ENCODE peak calls at places on chromosomes 5 and 9, in four cellular contexts. T, Z, K and J are unnamed samples.

GRCh38 chr5:154367101-154367500 is 78.7 kb upstream of the SAP30L start:
- DNase-seq in T (no peak), Z (no peak), K (no peak), J (peak)

GRCh38 chr5:136729901-136730355 is 364.6 kb upstream of the TRPC7 start:
- DNase-seq in T (no peak), Z (peak), K (no peak), J (no peak)

GRCh38 chr9:89435315-89435823 is 62.5 kb downstream of the SEMA4D start:
- DNase-seq in T (no peak), Z (no peak), K (no peak), J (no peak)

GRCh38 chr5:65546141-65546540 is 16.8 kb downstream of the CENPK start:
- DNase-seq in T (no peak), Z (no peak), K (no peak), J (no peak)

GRCh38 chr9:131398204-131398603 is 4.3 kb downstream of the PRRC2B start:
- DNase-seq in T (peak), Z (peak), K (peak), J (peak)

GRCh38 chr9:121279841-121280388 is 12.0 kb downstream of the GSN start:
- DNase-seq in T (no peak), Z (no peak), K (no peak), J (no peak)

GRCh38 chr5:149667084-149667826 is 62.9 kb upstream of the PPARGC1B start:
- DNase-seq in T (peak), Z (peak), K (peak), J (no peak)

GRCh38 chr5:142958933-142959682 is 188.9 kb downstream of the ARHGAP26 start:
- DNase-seq in T (no peak), Z (no peak), K (no peak), J (no peak)

GRCh38 chr9:108671794-108672193 is 184.0 kb downstream of the ACTL7B start:
- DNase-seq in T (no peak), Z (no peak), K (no peak), J (no peak)

GRCh38 chr5:148912714-148913398 is 86.4 kb downstream of the ADRB2 start:
- DNase-seq in T (no peak), Z (no peak), K (no peak), J (no peak)

GRCh38 chr5:143126121-143127019 is 277.1 kb downstream of the NR3C1 start:
- DNase-seq in T (no peak), Z (no peak), K (peak), J (no peak)

GRCh38 chr5:172505403-172505759 is 51.1 kb upstream of the SH3PXD2B start:
- DNase-seq in T (no peak), Z (no peak), K (no peak), J (no peak)

GRCh38 chr9:130235558-130236435 is 29.8 kb upstream of the HMCN2 start:
- DNase-seq in T (peak), Z (peak), K (no peak), J (peak)

GRCh38 chr5:1088726-1089125 is 23.1 kb downstream of the SLC12A7 start:
- DNase-seq in T (no peak), Z (no peak), K (no peak), J (no peak)

GRCh38 chr5:43602818-43603534 is at the start of gene NNT:
- DNase-seq in T (peak), Z (peak), K (no peak), J (peak)

GRCh38 chr5:141618030-141618803 is 583 bp downstream of the DIAPH1 start:
- DNase-seq in T (peak), Z (peak), K (no peak), J (no peak)

GRCh38 chr9:17509698-17510097 is 69.2 kb upstream of the SH3GL2 start:
- DNase-seq in T (no peak), Z (no peak), K (no peak), J (no peak)

GRCh38 chr5:142645456-142645855 is 40.4 kb downstream of the FGF1 start:
- DNase-seq in T (no peak), Z (no peak), K (no peak), J (no peak)

GRCh38 chr5:163649522-163649921 is 144.1 kb downstream of the MAT2B start:
- DNase-seq in T (no peak), Z (no peak), K (no peak), J (no peak)

GRCh38 chr5:150227606-150228273 is 37.9 kb downstream of the SLC6A7 start:
- DNase-seq in T (no peak), Z (no peak), K (no peak), J (no peak)

GRCh38 chr5:124199902-124200301 is 546.5 kb downstream of the ZNF608 start:
- DNase-seq in T (no peak), Z (no peak), K (no peak), J (no peak)

GRCh38 chr5:464843-465590 is 22.0 kb downstream of the EXOC3 start:
- DNase-seq in T (no peak), Z (no peak), K (no peak), J (no peak)

GRCh38 chr5:137506296-137506695 is 7.2 kb upstream of the SPOCK1 start:
- DNase-seq in T (no peak), Z (no peak), K (no peak), J (no peak)

GRCh38 chr5:1343931-1344901 is 683 bp downstream of the CLPTM1L start:
- DNase-seq in T (no peak), Z (peak), K (no peak), J (no peak)

GRCh38 chr9:116661037-116661954 is 25.8 kb upstream of the TRIM32 start:
- DNase-seq in T (peak), Z (peak), K (peak), J (peak)

GRCh38 chr9:122158202-122158601 is 1.4 kb downstream of the NDUFA8 start:
- DNase-seq in T (peak), Z (peak), K (no peak), J (peak)

GRCh38 chr5:160894-161540 is 30.3 kb upstream of the LRRC14B start:
- DNase-seq in T (no peak), Z (no peak), K (no peak), J (no peak)

GRCh38 chr5:154189256-154189818 is 1.2 kb upstream of the GALNT10 start:
- DNase-seq in T (no peak), Z (no peak), K (no peak), J (no peak)

GRCh38 chr9:134007150-134007549 is 15.0 kb upstream of the VAV2 start:
- DNase-seq in T (no peak), Z (no peak), K (no peak), J (no peak)

GRCh38 chr9:34403554-34404380 is 27.1 kb upstream of the MYORG start:
- DNase-seq in T (peak), Z (peak), K (no peak), J (no peak)

GRCh38 chr5:104370523-104370922 is 807.9 kb upstream of the NUDT12 start:
- DNase-seq in T (no peak), Z (no peak), K (no peak), J (no peak)

GRCh38 chr9:3088166-3088702 is 244.3 kb upstream of the PUM3 start:
- DNase-seq in T (no peak), Z (no peak), K (no peak), J (no peak)

GRCh38 chr5:99025298-99026045 is 96.7 kb upstream of the CHD1 start:
- DNase-seq in T (no peak), Z (no peak), K (no peak), J (no peak)

GRCh38 chr9:110213413-110214044 is 5.6 kb upstream of the C9orf152 start:
- DNase-seq in T (no peak), Z (no peak), K (no peak), J (no peak)
- TF ChIP-seq POLR2AphosphoS5 in T (no peak), Z (no peak), K (no peak), J (no peak)

GRCh38 chr9:35687306-35687705 is 2.4 kb downstream of the TPM2 start:
- DNase-seq in T (no peak), Z (no peak), K (no peak), J (no peak)

GRCh38 chr9:35684921-35685320 is 4.8 kb downstream of the TPM2 start:
- DNase-seq in T (no peak), Z (no peak), K (no peak), J (no peak)

GRCh38 chr9:35686222-35687203 is 3.2 kb downstream of the TPM2 start:
- DNase-seq in T (no peak), Z (no peak), K (no peak), J (no peak)

GRCh38 chr9:35683323-35683722 is 6.4 kb downstream of the TPM2 start:
- DNase-seq in T (no peak), Z (no peak), K (no peak), J (no peak)

DNA sequence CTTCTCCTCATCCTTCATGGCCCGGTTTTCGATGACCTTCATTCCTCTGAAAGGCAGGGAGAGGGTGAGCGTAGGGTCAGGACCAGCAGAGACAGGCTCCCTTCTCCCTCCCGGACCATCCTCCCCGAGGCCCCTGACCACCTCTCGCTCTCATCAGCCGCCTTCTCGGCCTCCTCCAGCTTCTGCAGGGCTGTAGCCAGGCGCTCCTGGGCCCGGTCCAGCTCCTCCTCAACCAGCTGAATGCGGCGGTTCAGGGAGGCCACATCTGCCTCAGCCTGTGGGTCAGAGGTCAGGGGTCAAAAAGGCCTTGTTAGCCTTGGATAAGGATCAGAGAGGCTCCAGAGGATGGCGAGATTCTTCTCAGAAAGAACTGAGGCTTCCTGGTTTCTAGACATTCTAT is 4.2 kb downstream of the TPM2 start:
- DNase-seq in T (no peak), Z (no peak), K (no peak), J (no peak)
- TF ChIP-seq SPI1 in T (no peak), Z (no peak), K (no peak), J (no peak)

DNA sequence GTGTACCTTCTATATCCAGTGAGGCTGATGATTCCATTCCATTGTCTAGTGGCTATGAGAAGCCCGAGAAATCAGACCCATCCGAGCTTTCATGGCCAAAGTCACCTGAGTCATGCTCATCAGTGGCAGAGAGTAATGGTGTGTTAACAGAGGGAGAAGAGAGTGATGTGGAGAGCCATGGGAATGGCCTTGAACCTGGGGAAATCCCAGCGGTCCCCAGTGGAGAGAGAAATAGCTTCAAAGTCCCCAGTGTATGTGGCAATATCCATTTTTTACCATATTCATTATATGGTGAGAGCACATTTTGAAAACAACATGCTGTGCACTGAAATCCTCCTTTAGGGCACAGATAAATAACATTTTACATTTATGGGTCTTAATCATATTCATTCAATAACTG is 228.6 kb downstream of the KDM4C start:
- DNase-seq in T (no peak), Z (no peak), K (no peak), J (no peak)
- TF ChIP-seq POLR2AphosphoS5 in T (no peak), Z (no peak), K (no peak), J (no peak)

GRCh38 chr9:73080110-73080683 is 71.5 kb upstream of the ANXA1 start:
- DNase-seq in T (no peak), Z (no peak), K (no peak), J (no peak)
- TF ChIP-seq SPI1 in T (no peak), Z (no peak), K (no peak), J (no peak)

DNA sequence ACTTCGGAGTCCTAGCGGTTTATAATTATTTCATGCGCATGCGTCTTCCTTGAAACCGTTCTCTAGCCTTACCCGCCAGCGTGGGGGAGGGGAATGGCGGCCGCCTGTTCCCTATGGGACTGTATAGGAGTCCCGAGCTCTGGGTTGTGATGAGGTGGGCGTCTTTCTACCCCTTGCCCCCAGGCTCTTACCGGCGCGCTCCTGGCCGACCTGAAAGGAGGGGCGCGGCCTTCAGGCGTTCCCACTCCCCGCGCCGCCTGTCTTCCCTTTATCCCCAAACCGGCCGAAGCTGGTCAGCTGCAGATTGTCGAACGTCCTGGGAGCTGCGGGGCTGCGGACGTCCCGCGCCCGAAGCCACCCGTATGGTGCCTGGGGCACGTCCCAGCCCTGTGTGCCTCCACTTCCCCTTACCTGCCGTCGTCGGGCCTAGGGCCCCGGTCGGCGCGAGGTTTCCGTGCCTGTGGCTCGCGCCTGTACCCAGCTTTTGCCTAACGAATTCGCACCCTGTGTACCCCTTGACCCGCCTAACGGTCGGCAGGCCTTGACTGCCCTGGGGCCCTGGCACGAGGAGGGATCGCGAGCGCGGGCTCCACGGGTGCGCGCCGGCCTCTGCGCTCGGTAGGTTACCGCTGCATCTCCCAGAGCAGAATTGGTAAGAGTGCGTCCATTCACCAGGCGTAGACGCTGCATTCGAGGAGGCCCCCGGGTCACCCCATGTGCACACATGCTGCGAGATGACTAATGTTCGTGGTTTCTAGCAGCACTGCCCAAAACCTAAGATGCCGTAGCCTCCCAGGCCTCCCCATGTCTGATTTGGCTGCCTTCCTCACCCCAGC is 653 bp upstream of the HNRNPH1 start:
- DNase-seq in T (peak), Z (peak), K (no peak), J (no peak)
- TF ChIP-seq POLR2AphosphoS5 in T (peak), Z (no peak), K (no peak), J (no peak)

GRCh38 chr5:58354827-58355226 is 105.1 kb downstream of the PLK2 start:
- DNase-seq in T (no peak), Z (no peak), K (no peak), J (no peak)

GRCh38 chr5:58357799-58358198 is 102.1 kb downstream of the PLK2 start:
- DNase-seq in T (no peak), Z (no peak), K (no peak), J (no peak)

GRCh38 chr5:58358436-58358835 is 101.5 kb downstream of the PLK2 start:
- DNase-seq in T (no peak), Z (no peak), K (no peak), J (no peak)

GRCh38 chr5:58356662-58357061 is 103.2 kb downstream of the PLK2 start:
- DNase-seq in T (no peak), Z (no peak), K (no peak), J (no peak)

GRCh38 chr5:58357121-58357520 is 102.8 kb downstream of the PLK2 start:
- DNase-seq in T (no peak), Z (no peak), K (no peak), J (no peak)
- TF ChIP-seq SPI1 in T (no peak), Z (no peak), K (no peak), J (no peak)